ENCODE peak calls at places on chromosome 1, in seven cellular contexts. T, I, O, N, V, E and K are unnamed samples.

GRCh38 chr1:15426492-15427279 is 11.6 kb upstream of the CTRC start:
- DNase-seq in E (no peak), N (no peak), V (no peak), T (no peak), O (no peak), I (no peak), K (no peak)

GRCh38 chr1:208025036-208025435 is 114.1 kb upstream of the CD34 start:
- DNase-seq in E (no peak), I (peak), O (peak), V (no peak), N (no peak), T (no peak), K (no peak)

GRCh38 chr1:63405021-63405420 is 37.6 kb downstream of the ALG6 start:
- DNase-seq in T (no peak), I (no peak), E (no peak), N (no peak), O (no peak), V (no peak), K (no peak)

GRCh38 chr1:7566417-7567375 is 204.4 kb upstream of the VAMP3 start:
- DNase-seq in E (no peak), V (no peak), O (no peak), I (peak), N (peak), T (no peak), K (no peak)

GRCh38 chr1:197869502-197869890 is 32.9 kb upstream of the C1orf53 start:
- DNase-seq in T (no peak), E (no peak), N (no peak), O (no peak), I (no peak), V (no peak), K (no peak)

GRCh38 chr1:163824006-163824405 is 502.3 kb downstream of the NUF2 start:
- DNase-seq in T (no peak), I (peak), N (peak), V (no peak), E (no peak), O (no peak), K (no peak)

GRCh38 chr1:150887018-150887417 is at the start of gene CTXND2:
- DNase-seq in T (no peak), O (no peak), I (no peak), V (no peak), N (no peak), E (no peak), K (no peak)

GRCh38 chr1:3529099-3529729 is 74.7 kb downstream of the ARHGEF16 start:
- DNase-seq in V (no peak), N (peak), I (no peak), O (no peak), T (no peak), E (no peak), K (peak)

GRCh38 chr1:212291505-212292134 is 6.4 kb downstream of the PPP2R5A start:
- DNase-seq in N (no peak), T (no peak), V (no peak), O (no peak), E (no peak), I (no peak), K (no peak)

GRCh38 chr1:107057197-107058133 is 991 bp downstream of the PRMT6 start:
- DNase-seq in T (peak), I (peak), V (peak), N (peak), O (peak), E (peak), K (no peak)

GRCh38 chr1:77383236-77383635 is 101.4 kb downstream of the AK5 start:
- DNase-seq in V (no peak), E (no peak), T (no peak), I (no peak), O (no peak), N (no peak), K (no peak)

GRCh38 chr1:154869351-154870116 is 547 bp downstream of the KCNN3 start:
- DNase-seq in I (peak), E (no peak), N (peak), O (peak), T (no peak), V (no peak), K (no peak)

GRCh38 chr1:58895082-58895481 is 111.2 kb upstream of the JUN start:
- DNase-seq in N (no peak), O (no peak), V (no peak), I (no peak), T (no peak), E (no peak), K (no peak)

GRCh38 chr1:165949335-165950130 is 122.1 kb downstream of the UCK2 start:
- DNase-seq in T (peak), O (no peak), V (no peak), E (no peak), N (no peak), I (no peak), K (no peak)

GRCh38 chr1:165075725-165076370 is 280.7 kb downstream of the LMX1A start:
- DNase-seq in N (no peak), I (no peak), E (no peak), T (peak), O (no peak), V (no peak), K (no peak)